ENCODE peak calls at places on chromosomes 2 and 18, in eight cellular contexts. X is NCI-H2081, Y is astrocyte of the hippocampus, M is WERI-Rb-1, B is MV-4-11, E is activated T-cell treated with anti-CD3 and anti-CD28 coated beads for 1 hour, Q is NCI-H2029, S is astrocyte of the spinal cord. R is an unnamed sample.

GRCh38 chr2:119826370-119826961 is 66.7 kb downstream of the PTPN4 start:
- DNase-seq in X (peak; percentile 24), Y (peak; percentile 44), M (peak; percentile 47), B (peak; percentile 51), E (no peak), Q (peak; percentile 31), S (peak; percentile 26), R (peak; percentile 68)

GRCh38 chr2:27832396-27832795 is 57.8 kb downstream of the RBKS start:
- DNase-seq in X (no peak), Y (peak; percentile 90), M (no peak), B (peak; percentile 95), E (no peak), Q (no peak), S (peak; percentile 89), R (peak; percentile 49)

GRCh38 chr2:3121601-3122000 is 256.0 kb downstream of the EIPR1 start:
- DNase-seq in X (no peak), Y (no peak), M (no peak), B (no peak), E (no peak), Q (no peak), S (no peak), R (no peak)

GRCh38 chr2:101587251-101587650 is 110.3 kb upstream of the MAP4K4 start:
- DNase-seq in X (no peak), Y (no peak), M (no peak), B (peak; percentile 24), E (no peak), Q (no peak), S (no peak), R (no peak)

GRCh38 chr2:55152475-55153422 is 79.3 kb downstream of the CLHC1 start:
- DNase-seq in X (no peak), Y (no peak), M (no peak), B (peak; percentile 64), E (no peak), Q (no peak), S (no peak), R (no peak)

GRCh38 chr2:215423234-215423633 is 12.6 kb downstream of the FN1 start:
- DNase-seq in X (no peak), Y (peak; percentile 40), M (no peak), B (peak; percentile 26), E (no peak), Q (no peak), S (no peak), R (no peak)

GRCh38 chr2:38075436-38076249 is at the start of gene CYP1B1:
- DNase-seq in X (no peak), Y (peak; percentile 45), M (no peak), B (no peak), E (no peak), Q (no peak), S (no peak), R (no peak)

GRCh38 chr18:37452697-37453385 is 112.8 kb downstream of the CELF4 start:
- DNase-seq in X (no peak), Y (peak; percentile 67), M (no peak), B (no peak), E (no peak), Q (peak; percentile 64), S (no peak), R (no peak)

GRCh38 chr2:54572262-54572635 is 116.1 kb downstream of the SPTBN1 start:
- DNase-seq in X (peak; percentile 50), Y (peak; percentile 88), M (no peak), B (no peak), E (no peak), Q (peak; percentile 54), S (peak; percentile 94), R (no peak)

GRCh38 chr2:24984912-24985311 is 13.2 kb upstream of the DNAJC27 start:
- DNase-seq in X (peak; percentile 91), Y (peak; percentile 82), M (peak; percentile 28), B (no peak), E (no peak), Q (peak; percentile 64), S (peak; percentile 45), R (peak; percentile 53)

GRCh38 chr2:157838442-157839161 is 37.5 kb downstream of the ACVR1 start:
- DNase-seq in X (peak; percentile 71), Y (peak; percentile 70), M (no peak), B (peak; percentile 83), E (no peak), Q (peak; percentile 83), S (peak; percentile 88), R (peak; percentile 91)

GRCh38 chr2:62672601-62673000 is 32.9 kb upstream of the EHBP1 start:
- DNase-seq in X (no peak), Y (peak; percentile 90), M (no peak), B (no peak), E (no peak), Q (no peak), S (peak; percentile 60), R (no peak)

GRCh38 chr2:100184055-100184737 is 41.8 kb upstream of the AFF3 start:
- DNase-seq in X (no peak), Y (no peak), M (no peak), B (peak; percentile 98), E (no peak), Q (no peak), S (no peak), R (peak; percentile 19)

GRCh38 chr2:99682280-99683060 is 192.7 kb upstream of the REV1 start:
- DNase-seq in X (no peak), Y (peak; percentile 86), M (peak; percentile 31), B (no peak), E (no peak), Q (no peak), S (peak; percentile 65), R (no peak)

GRCh38 chr2:135615404-135615803 is 84.1 kb downstream of the R3HDM1 start:
- DNase-seq in X (no peak), Y (no peak), M (no peak), B (no peak), E (no peak), Q (no peak), S (no peak), R (no peak)

GRCh38 chr2:95022309-95023221 is 2.9 kb upstream of the MAL start:
- DNase-seq in X (peak; percentile 67), Y (peak; percentile 87), M (peak; percentile 87), B (peak; percentile 82), E (peak; percentile 81), Q (peak; percentile 27), S (peak; percentile 52), R (peak; percentile 77)

GRCh38 chr18:61992923-61993322 is 100.1 kb upstream of the RNF152 start:
- DNase-seq in X (no peak), Y (peak; percentile 45), M (no peak), B (peak; percentile 84), E (no peak), Q (no peak), S (peak; percentile 77), R (peak; percentile 4)

GRCh38 chr2:202376460-202377307 is 557 bp downstream of the BMPR2 start:
- DNase-seq in X (no peak), Y (no peak), M (peak; percentile 42), B (no peak), E (peak; percentile 20), Q (no peak), S (no peak), R (peak; percentile 69)

GRCh38 chr2:54725343-54726099 is 2.1 kb downstream of the EML6 start:
- DNase-seq in X (peak; percentile 43), Y (peak; percentile 4), M (no peak), B (no peak), E (no peak), Q (no peak), S (no peak), R (no peak)

GRCh38 chr2:67400560-67401464 is 3.7 kb downstream of the ETAA1 start:
- DNase-seq in X (peak; percentile 3), Y (no peak), M (no peak), B (no peak), E (no peak), Q (no peak), S (peak; percentile 29), R (no peak)

GRCh38 chr18:48832961-48833700 is 117.6 kb downstream of the SMAD7 start:
- DNase-seq in X (no peak), Y (peak; percentile 96), M (peak; percentile 75), B (peak; percentile 68), E (no peak), Q (peak; percentile 38), S (peak; percentile 86), R (peak; percentile 11)

GRCh38 chr18:70132999-70133398 is 72.5 kb downstream of the RTTN start:
- DNase-seq in X (no peak), Y (peak; percentile 92), M (no peak), B (no peak), E (no peak), Q (no peak), S (peak; percentile 95), R (no peak)

GRCh38 chr2:144086965-144087364 is 433.0 kb downstream of the ZEB2 start:
- DNase-seq in X (no peak), Y (no peak), M (no peak), B (peak; percentile 1), E (no peak), Q (no peak), S (peak; percentile 39), R (peak; percentile 16)

GRCh38 chr18:75127143-75128021 is 81.6 kb downstream of the PTGR3 start:
- DNase-seq in X (no peak), Y (peak; percentile 20), M (peak; percentile 13), B (no peak), E (no peak), Q (no peak), S (no peak), R (no peak)

GRCh38 chr2:33354981-33355380 is 121.5 kb upstream of the RASGRP3 start:
- DNase-seq in X (no peak), Y (no peak), M (no peak), B (no peak), E (no peak), Q (no peak), S (peak; percentile 79), R (no peak)

GRCh38 chr2:241739651-241740050 is 5.2 kb downstream of the D2HGDH start:
- DNase-seq in X (no peak), Y (peak; percentile 37), M (no peak), B (peak; percentile 66), E (no peak), Q (no peak), S (peak; percentile 52), R (no peak)

GRCh38 chr2:53640466-53640865 is 127.1 kb upstream of the CHAC2 start:
- DNase-seq in X (no peak), Y (no peak), M (no peak), B (no peak), E (no peak), Q (no peak), S (no peak), R (no peak)

GRCh38 chr2:7736646-7737305 is 819.6 kb downstream of the RNF144A start:
- DNase-seq in X (no peak), Y (peak; percentile 9), M (no peak), B (no peak), E (no peak), Q (peak; percentile 55), S (no peak), R (no peak)

GRCh38 chr2:121002597-121002996 is 266.9 kb downstream of the GLI2 start:
- DNase-seq in X (no peak), Y (no peak), M (no peak), B (no peak), E (no peak), Q (no peak), S (no peak), R (no peak)

GRCh38 chr2:232949016-232949415 is 64.0 kb downstream of the NGEF start:
- DNase-seq in X (no peak), Y (no peak), M (no peak), B (no peak), E (no peak), Q (no peak), S (no peak), R (no peak)

GRCh38 chr18:74520096-74520833 is 14.0 kb upstream of the CNDP1 start:
- DNase-seq in X (no peak), Y (no peak), M (no peak), B (no peak), E (no peak), Q (no peak), S (no peak), R (no peak)

GRCh38 chr18:46250812-46251173 is 146.6 kb downstream of the HAUS1 start:
- DNase-seq in X (no peak), Y (no peak), M (no peak), B (peak; percentile 73), E (no peak), Q (no peak), S (no peak), R (no peak)

GRCh38 chr2:44148997-44149396 is 19.7 kb upstream of the PPM1B start:
- DNase-seq in X (no peak), Y (no peak), M (no peak), B (peak; percentile 10), E (no peak), Q (no peak), S (no peak), R (peak; percentile 31)

R was measured in Kasumi-1.